ENCODE peak calls at places on chromosomes 6 and 20, in four cellular contexts. One of them, this sample, is unnamed.

GRCh38 chr6:42367353-42368011 is 84.2 kb downstream of the TRERF1 start:
- DNase-seq in esophagus squamous epithelium: no peak
- DNase-seq in lower lobe of right lung: peak
- DNase-seq in OCI-LY7: peak
- DNase-seq in this sample: no peak

GRCh38 chr20:52372169-52372568 is 180.6 kb upstream of the ZFP64 start:
- DNase-seq in esophagus squamous epithelium: no peak
- DNase-seq in lower lobe of right lung: no peak
- DNase-seq in OCI-LY7: no peak
- DNase-seq in this sample: no peak

GRCh38 chr20:44527716-44528199 is 5.9 kb upstream of the SERINC3 start:
- DNase-seq in esophagus squamous epithelium: no peak
- DNase-seq in lower lobe of right lung: no peak
- DNase-seq in OCI-LY7: no peak
- DNase-seq in this sample: no peak

GRCh38 chr6:84738996-84739865 is 25.2 kb downstream of the TBX18 start:
- DNase-seq in esophagus squamous epithelium: no peak
- DNase-seq in lower lobe of right lung: no peak
- DNase-seq in OCI-LY7: no peak
- DNase-seq in this sample: peak

GRCh38 chr6:4299476-4299875 is 164.1 kb upstream of the ECI2 start:
- DNase-seq in esophagus squamous epithelium: no peak
- DNase-seq in lower lobe of right lung: no peak
- DNase-seq in OCI-LY7: no peak
- DNase-seq in this sample: peak

GRCh38 chr6:15960740-15961629 is 167.9 kb upstream of the MYLIP start:
- DNase-seq in esophagus squamous epithelium: no peak
- DNase-seq in lower lobe of right lung: no peak
- DNase-seq in OCI-LY7: no peak
- DNase-seq in this sample: no peak

GRCh38 chr6:27650620-27651370 is 177.9 kb upstream of the ZNF184 start:
- DNase-seq in esophagus squamous epithelium: no peak
- DNase-seq in lower lobe of right lung: no peak
- DNase-seq in OCI-LY7: no peak
- DNase-seq in this sample: peak

GRCh38 chr6:31203345-31203979 is 33.0 kb upstream of the POU5F1 start:
- DNase-seq in esophagus squamous epithelium: no peak
- DNase-seq in lower lobe of right lung: no peak
- DNase-seq in OCI-LY7: peak
- DNase-seq in this sample: peak

GRCh38 chr6:109174911-109175310 is 79.6 kb downstream of the CEP57L1 start:
- DNase-seq in esophagus squamous epithelium: no peak
- DNase-seq in lower lobe of right lung: no peak
- DNase-seq in OCI-LY7: no peak
- DNase-seq in this sample: no peak

GRCh38 chr6:138307816-138308727 is 69.6 kb upstream of the SMIM28 start:
- DNase-seq in esophagus squamous epithelium: no peak
- DNase-seq in lower lobe of right lung: no peak
- DNase-seq in OCI-LY7: no peak
- DNase-seq in this sample: peak

GRCh38 chr6:2467929-2468600 is 222.7 kb upstream of the GMDS start:
- DNase-seq in esophagus squamous epithelium: no peak
- DNase-seq in lower lobe of right lung: no peak
- DNase-seq in OCI-LY7: no peak
- DNase-seq in this sample: no peak

GRCh38 chr20:1330075-1330830 is 1.3 kb upstream of the SDCBP2 start:
- DNase-seq in esophagus squamous epithelium: no peak
- DNase-seq in lower lobe of right lung: no peak
- DNase-seq in OCI-LY7: peak
- DNase-seq in this sample: peak

GRCh38 chr20:45283529-45284065 is 23.0 kb upstream of the RBPJL start:
- DNase-seq in esophagus squamous epithelium: no peak
- DNase-seq in lower lobe of right lung: no peak
- DNase-seq in OCI-LY7: no peak
- DNase-seq in this sample: peak

GRCh38 chr6:154111025-154111424 is 72.0 kb downstream of the OPRM1 start:
- DNase-seq in esophagus squamous epithelium: no peak
- DNase-seq in lower lobe of right lung: no peak
- DNase-seq in OCI-LY7: no peak
- DNase-seq in this sample: peak

GRCh38 chr6:129701721-129702455 is 8.1 kb downstream of the ARHGAP18 start:
- DNase-seq in esophagus squamous epithelium: no peak
- DNase-seq in lower lobe of right lung: no peak
- DNase-seq in OCI-LY7: no peak
- DNase-seq in this sample: no peak

GRCh38 chr6:30824698-30825097 is 59.6 kb upstream of the DDR1 start:
- DNase-seq in esophagus squamous epithelium: no peak
- DNase-seq in lower lobe of right lung: no peak
- DNase-seq in OCI-LY7: no peak
- DNase-seq in this sample: no peak

GRCh38 chr20:60913298-60913697 is 338.8 kb upstream of the CDH4 start:
- DNase-seq in esophagus squamous epithelium: no peak
- DNase-seq in lower lobe of right lung: no peak
- DNase-seq in OCI-LY7: no peak
- DNase-seq in this sample: no peak

GRCh38 chr20:50288128-50288623 is 97.5 kb downstream of the CEBPB start:
- DNase-seq in esophagus squamous epithelium: no peak
- DNase-seq in lower lobe of right lung: no peak
- DNase-seq in OCI-LY7: no peak
- DNase-seq in this sample: no peak

GRCh38 chr6:27287751-27288135 is 24.3 kb downstream of the POM121L2 start:
- DNase-seq in esophagus squamous epithelium: no peak
- DNase-seq in lower lobe of right lung: no peak
- DNase-seq in OCI-LY7: no peak
- DNase-seq in this sample: no peak

GRCh38 chr6:125588268-125588667 is 161.2 kb upstream of the HEY2 start:
- DNase-seq in esophagus squamous epithelium: no peak
- DNase-seq in lower lobe of right lung: no peak
- DNase-seq in OCI-LY7: no peak
- DNase-seq in this sample: no peak

GRCh38 chr20:54063998-54064676 is 6.3 kb downstream of the BCAS1 start:
- DNase-seq in esophagus squamous epithelium: no peak
- DNase-seq in lower lobe of right lung: no peak
- DNase-seq in OCI-LY7: no peak
- DNase-seq in this sample: no peak

GRCh38 chr6:13012977-13013680 is 296.6 kb downstream of the PHACTR1 start:
- DNase-seq in esophagus squamous epithelium: no peak
- DNase-seq in lower lobe of right lung: peak
- DNase-seq in OCI-LY7: no peak
- DNase-seq in this sample: no peak

GRCh38 chr6:10412948-10413849 is 1.7 kb downstream of the TFAP2A start:
- DNase-seq in esophagus squamous epithelium: no peak
- DNase-seq in lower lobe of right lung: peak
- DNase-seq in OCI-LY7: peak
- DNase-seq in this sample: peak

GRCh38 chr20:48538058-48538825 is 289.6 kb downstream of the PREX1 start:
- DNase-seq in esophagus squamous epithelium: no peak
- DNase-seq in lower lobe of right lung: peak
- DNase-seq in OCI-LY7: no peak
- DNase-seq in this sample: peak

GRCh38 chr20:20941468-20941889 is 164.7 kb downstream of the LINC00237 start:
- DNase-seq in esophagus squamous epithelium: no peak
- DNase-seq in lower lobe of right lung: no peak
- DNase-seq in OCI-LY7: no peak
- DNase-seq in this sample: no peak

GRCh38 chr6:39430968-39431523 is 108.5 kb upstream of the KCNK16 start:
- DNase-seq in esophagus squamous epithelium: no peak
- DNase-seq in lower lobe of right lung: peak
- DNase-seq in OCI-LY7: no peak
- DNase-seq in this sample: peak

GRCh38 chr20:20933559-20933958 is 172.6 kb downstream of the LINC00237 start:
- DNase-seq in esophagus squamous epithelium: no peak
- DNase-seq in lower lobe of right lung: no peak
- DNase-seq in OCI-LY7: no peak
- DNase-seq in this sample: no peak

GRCh38 chr20:44092551-44093248 is 94.3 kb downstream of the JPH2 start:
- DNase-seq in esophagus squamous epithelium: no peak
- DNase-seq in lower lobe of right lung: no peak
- DNase-seq in OCI-LY7: peak
- DNase-seq in this sample: peak

GRCh38 chr20:36461600-36462439 is 79.5 kb upstream of the MYL9 start:
- DNase-seq in esophagus squamous epithelium: no peak
- DNase-seq in lower lobe of right lung: peak
- DNase-seq in OCI-LY7: peak
- DNase-seq in this sample: peak

GRCh38 chr6:75467906-75468460 is 25.6 kb downstream of the FILIP1 start:
- DNase-seq in esophagus squamous epithelium: no peak
- DNase-seq in lower lobe of right lung: no peak
- DNase-seq in OCI-LY7: no peak
- DNase-seq in this sample: no peak

GRCh38 chr6:11172501-11173337 is 59.7 kb downstream of the NEDD9 start:
- DNase-seq in esophagus squamous epithelium: no peak
- DNase-seq in lower lobe of right lung: peak
- DNase-seq in OCI-LY7: peak
- DNase-seq in this sample: peak

GRCh38 chr6:424741-425417 is 33.3 kb downstream of the IRF4 start:
- DNase-seq in esophagus squamous epithelium: no peak
- DNase-seq in lower lobe of right lung: no peak
- DNase-seq in OCI-LY7: no peak
- DNase-seq in this sample: no peak

GRCh38 chr6:149271348-149272340 is 45.9 kb upstream of the TAB2 start:
- DNase-seq in esophagus squamous epithelium: peak
- DNase-seq in lower lobe of right lung: peak
- DNase-seq in OCI-LY7: peak
- DNase-seq in this sample: no peak

GRCh38 chr6:36314221-36315014 is 22.3 kb downstream of the BNIP5 start:
- DNase-seq in esophagus squamous epithelium: no peak
- DNase-seq in lower lobe of right lung: no peak
- DNase-seq in OCI-LY7: no peak
- DNase-seq in this sample: peak

GRCh38 chr6:113147544-113147943 is 709.6 kb upstream of the MARCKS start:
- DNase-seq in esophagus squamous epithelium: no peak
- DNase-seq in lower lobe of right lung: no peak
- DNase-seq in OCI-LY7: no peak
- DNase-seq in this sample: no peak

GRCh38 chr20:10278416-10278815 is 59.8 kb downstream of the SNAP25 start:
- DNase-seq in esophagus squamous epithelium: no peak
- DNase-seq in lower lobe of right lung: no peak
- DNase-seq in OCI-LY7: no peak
- DNase-seq in this sample: no peak

DNA sequence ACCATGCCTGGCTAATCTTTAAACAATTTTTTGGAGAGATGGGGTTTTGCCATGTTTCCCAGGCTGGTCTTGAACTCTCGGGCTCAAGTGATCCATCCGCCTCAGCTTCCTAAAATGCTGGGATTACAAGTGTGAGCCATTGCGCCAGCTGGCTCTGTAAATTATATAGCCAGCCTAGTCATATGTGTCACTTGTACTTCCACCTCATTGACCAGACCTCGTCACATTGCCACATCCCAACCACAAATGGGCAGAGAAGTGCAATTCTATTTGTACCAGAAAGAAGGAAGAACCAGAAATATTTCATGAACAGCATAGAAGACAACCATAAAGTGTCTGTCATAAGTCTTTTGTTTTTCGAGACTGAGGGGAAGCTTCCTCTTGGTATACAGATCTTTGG is 304.9 kb upstream of the RNF24 start:
- DNase-seq in esophagus squamous epithelium: no peak
- DNase-seq in lower lobe of right lung: peak
- DNase-seq in OCI-LY7: no peak
- DNase-seq in this sample: no peak
- TF ChIP-seq CTCF in esophagus squamous epithelium: no peak
- TF ChIP-seq CTCF in lower lobe of right lung: no peak
- TF ChIP-seq CTCF in OCI-LY7: no peak
- TF ChIP-seq CTCF in this sample: no peak

DNA sequence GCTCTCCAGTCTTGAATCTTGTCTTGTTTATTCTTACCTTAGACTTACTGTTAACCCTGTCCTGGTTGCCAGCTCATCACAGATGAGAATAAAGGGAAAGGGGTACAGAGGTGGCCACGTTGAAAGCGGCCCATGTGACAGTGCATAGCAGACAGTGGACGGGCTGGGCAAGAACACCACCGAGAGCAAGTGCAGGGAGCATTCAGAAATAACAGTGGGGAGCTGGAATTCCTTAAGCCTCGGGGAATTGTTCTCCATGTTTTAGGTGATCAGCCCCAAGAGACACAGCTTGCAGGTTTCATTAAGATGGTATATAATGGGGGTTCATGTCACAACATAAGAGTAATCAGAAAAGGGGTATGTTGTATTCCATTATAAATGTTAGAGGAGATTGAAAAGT is 35.2 kb downstream of the VAPB start:
- DNase-seq in esophagus squamous epithelium: no peak
- DNase-seq in lower lobe of right lung: no peak
- DNase-seq in OCI-LY7: no peak
- DNase-seq in this sample: no peak
- H3K4me3 ChIP-seq in esophagus squamous epithelium: no peak
- H3K4me3 ChIP-seq in lower lobe of right lung: no peak
- H3K4me3 ChIP-seq in OCI-LY7: no peak
- H3K4me3 ChIP-seq in this sample: no peak

GRCh38 chr6:142774292-142774691 is 170.7 kb downstream of the HIVEP2 start:
- DNase-seq in esophagus squamous epithelium: no peak
- DNase-seq in lower lobe of right lung: no peak
- DNase-seq in OCI-LY7: no peak
- DNase-seq in this sample: no peak

GRCh38 chr6:142773324-142773723 is 171.7 kb downstream of the HIVEP2 start:
- DNase-seq in esophagus squamous epithelium: no peak
- DNase-seq in lower lobe of right lung: no peak
- DNase-seq in OCI-LY7: no peak
- DNase-seq in this sample: no peak

GRCh38 chr6:142773859-142774258 is 171.1 kb downstream of the HIVEP2 start:
- DNase-seq in esophagus squamous epithelium: no peak
- DNase-seq in lower lobe of right lung: no peak
- DNase-seq in OCI-LY7: no peak
- DNase-seq in this sample: no peak

GRCh38 chr6:142771162-142771561 is 173.8 kb downstream of the HIVEP2 start:
- DNase-seq in esophagus squamous epithelium: no peak
- DNase-seq in lower lobe of right lung: no peak
- DNase-seq in OCI-LY7: no peak
- DNase-seq in this sample: no peak
- TF ChIP-seq CTCF in esophagus squamous epithelium: no peak
- TF ChIP-seq CTCF in lower lobe of right lung: no peak
- TF ChIP-seq CTCF in OCI-LY7: no peak
- TF ChIP-seq CTCF in this sample: no peak

GRCh38 chr20:57386762-57387161 is 4.4 kb upstream of the RBM38 start:
- DNase-seq in esophagus squamous epithelium: no peak
- DNase-seq in lower lobe of right lung: no peak
- DNase-seq in OCI-LY7: no peak
- DNase-seq in this sample: no peak
- H3K4me3 ChIP-seq in esophagus squamous epithelium: no peak
- H3K4me3 ChIP-seq in lower lobe of right lung: no peak
- H3K4me3 ChIP-seq in OCI-LY7: no peak
- H3K4me3 ChIP-seq in this sample: no peak

This sample was measured in epithelial cell of esophagus.